ENCODE peak calls at places on chromosome 21, in five cellular contexts. One of them, this sample, is unnamed.

GRCh38 chr21:27581168-27581567 is 614.3 kb upstream of the ADAMTS5 start:
- DNase-seq in glomerular endothelial cell: no peak
- DNase-seq in NCI-H1417: no peak
- DNase-seq in COR-L47: no peak
- DNase-seq in stimulated activated naive CD8-positive, alpha-beta T cell treated with anti-CD3 and anti-CD28 coated beads, Interleukin-15, amount 100 ng/mL, for 72 hours: no peak
- DNase-seq in this sample: no peak

GRCh38 chr21:39915881-39916280 is 48.6 kb downstream of the PCP4 start:
- DNase-seq in glomerular endothelial cell: no peak
- DNase-seq in NCI-H1417: no peak
- DNase-seq in COR-L47: no peak
- DNase-seq in stimulated activated naive CD8-positive, alpha-beta T cell treated with anti-CD3 and anti-CD28 coated beads, Interleukin-15, amount 100 ng/mL, for 72 hours: no peak
- DNase-seq in this sample: no peak

GRCh38 chr21:31913191-31913608 is 40.4 kb downstream of the HUNK start:
- DNase-seq in glomerular endothelial cell: no peak
- DNase-seq in NCI-H1417: no peak
- DNase-seq in COR-L47: no peak
- DNase-seq in stimulated activated naive CD8-positive, alpha-beta T cell treated with anti-CD3 and anti-CD28 coated beads, Interleukin-15, amount 100 ng/mL, for 72 hours: no peak
- DNase-seq in this sample: no peak

GRCh38 chr21:35400233-35400939 is 351.3 kb upstream of the RUNX1 start:
- DNase-seq in glomerular endothelial cell: no peak
- DNase-seq in NCI-H1417: peak
- DNase-seq in COR-L47: peak
- DNase-seq in stimulated activated naive CD8-positive, alpha-beta T cell treated with anti-CD3 and anti-CD28 coated beads, Interleukin-15, amount 100 ng/mL, for 72 hours: peak
- DNase-seq in this sample: no peak

GRCh38 chr21:24224411-24224810 is 1382.9 kb downstream of the MRPL39 start:
- DNase-seq in glomerular endothelial cell: no peak
- DNase-seq in NCI-H1417: no peak
- DNase-seq in COR-L47: no peak
- DNase-seq in stimulated activated naive CD8-positive, alpha-beta T cell treated with anti-CD3 and anti-CD28 coated beads, Interleukin-15, amount 100 ng/mL, for 72 hours: no peak
- DNase-seq in this sample: no peak

GRCh38 chr21:38228115-38228514 is 28.7 kb upstream of the KCNJ15 start:
- DNase-seq in glomerular endothelial cell: no peak
- DNase-seq in NCI-H1417: no peak
- DNase-seq in COR-L47: no peak
- DNase-seq in stimulated activated naive CD8-positive, alpha-beta T cell treated with anti-CD3 and anti-CD28 coated beads, Interleukin-15, amount 100 ng/mL, for 72 hours: no peak
- DNase-seq in this sample: no peak

GRCh38 chr21:35465750-35466149 is 416.6 kb upstream of the RUNX1 start:
- DNase-seq in glomerular endothelial cell: no peak
- DNase-seq in NCI-H1417: no peak
- DNase-seq in COR-L47: no peak
- DNase-seq in stimulated activated naive CD8-positive, alpha-beta T cell treated with anti-CD3 and anti-CD28 coated beads, Interleukin-15, amount 100 ng/mL, for 72 hours: no peak
- DNase-seq in this sample: no peak

GRCh38 chr21:42388740-42389448 is 7.0 kb downstream of the TMPRSS3 start:
- DNase-seq in glomerular endothelial cell: no peak
- DNase-seq in NCI-H1417: no peak
- DNase-seq in COR-L47: no peak
- DNase-seq in stimulated activated naive CD8-positive, alpha-beta T cell treated with anti-CD3 and anti-CD28 coated beads, Interleukin-15, amount 100 ng/mL, for 72 hours: no peak
- DNase-seq in this sample: no peak

GRCh38 chr21:20822559-20823133 is 175.6 kb upstream of the NCAM2 start:
- DNase-seq in glomerular endothelial cell: no peak
- DNase-seq in NCI-H1417: no peak
- DNase-seq in COR-L47: no peak
- DNase-seq in stimulated activated naive CD8-positive, alpha-beta T cell treated with anti-CD3 and anti-CD28 coated beads, Interleukin-15, amount 100 ng/mL, for 72 hours: no peak
- DNase-seq in this sample: no peak

GRCh38 chr21:42312626-42313104 is 2.5 kb downstream of the TFF3 start:
- DNase-seq in glomerular endothelial cell: no peak
- DNase-seq in NCI-H1417: no peak
- DNase-seq in COR-L47: peak
- DNase-seq in stimulated activated naive CD8-positive, alpha-beta T cell treated with anti-CD3 and anti-CD28 coated beads, Interleukin-15, amount 100 ng/mL, for 72 hours: no peak
- DNase-seq in this sample: no peak

GRCh38 chr21:21387891-21388290 is 389.7 kb downstream of the NCAM2 start:
- DNase-seq in glomerular endothelial cell: no peak
- DNase-seq in NCI-H1417: no peak
- DNase-seq in COR-L47: no peak
- DNase-seq in stimulated activated naive CD8-positive, alpha-beta T cell treated with anti-CD3 and anti-CD28 coated beads, Interleukin-15, amount 100 ng/mL, for 72 hours: no peak
- DNase-seq in this sample: no peak

GRCh38 chr21:43758132-43758619 is 17.9 kb downstream of the CSTB start:
- DNase-seq in glomerular endothelial cell: no peak
- DNase-seq in NCI-H1417: no peak
- DNase-seq in COR-L47: no peak
- DNase-seq in stimulated activated naive CD8-positive, alpha-beta T cell treated with anti-CD3 and anti-CD28 coated beads, Interleukin-15, amount 100 ng/mL, for 72 hours: no peak
- DNase-seq in this sample: no peak

GRCh38 chr21:30935889-30936168 is 54.4 kb upstream of the KRTAP11-1 start:
- DNase-seq in glomerular endothelial cell: no peak
- DNase-seq in NCI-H1417: no peak
- DNase-seq in COR-L47: no peak
- DNase-seq in stimulated activated naive CD8-positive, alpha-beta T cell treated with anti-CD3 and anti-CD28 coated beads, Interleukin-15, amount 100 ng/mL, for 72 hours: no peak
- DNase-seq in this sample: no peak

This sample was measured in GOT3.